ENCODE peak calls at places on chromosomes 2 and 18, in seven cellular contexts. X is foreskin fibroblast, B is brain microvascular endothelial cell, T is thoracic aorta, I is tibial nerve, S is left ventricle myocardium inferior, F is stomach. Z is an unnamed sample.

GRCh38 chr2:113117594-113118262 is 9.7 kb upstream of the IL1RN start:
- DNase-seq in X (peak; percentile 83), B (peak; percentile 78), T (no peak), I (no peak), S (no peak), F (peak; percentile 94), Z (no peak)

GRCh38 chr2:16247371-16248177 is 307.2 kb downstream of the MYCN start:
- DNase-seq in X (no peak), B (no peak), T (no peak), I (no peak), S (no peak), F (no peak), Z (no peak)

GRCh38 chr2:230225486-230225885 is at the start of gene SP140:
- DNase-seq in X (no peak), B (no peak), T (no peak), I (peak; percentile 36), S (peak; percentile 31), F (peak; percentile 48), Z (peak; percentile 92)

GRCh38 chr2:134718956-134719814 is at the start of gene TMEM163:
- DNase-seq in X (no peak), B (no peak), T (no peak), I (no peak), S (no peak), F (peak; percentile 52), Z (no peak)

GRCh38 chr18:36688020-36688965 is 140.5 kb downstream of the TPGS2 start:
- DNase-seq in X (peak; percentile 53), B (peak; percentile 66), T (peak; percentile 19), I (peak; percentile 89), S (no peak), F (peak; percentile 65), Z (peak; percentile 73)

GRCh38 chr2:106193491-106193976 is 567 bp downstream of the UXS1 start:
- DNase-seq in X (no peak), B (no peak), T (no peak), I (no peak), S (peak; percentile 25), F (peak; percentile 51), Z (peak; percentile 54)

GRCh38 chr18:49597556-49597955 is 35.7 kb downstream of the LIPG start:
- DNase-seq in X (no peak), B (no peak), T (no peak), I (no peak), S (no peak), F (no peak), Z (no peak)

GRCh38 chr18:21680148-21680547 is 24.4 kb downstream of the ABHD3 start:
- DNase-seq in X (no peak), B (no peak), T (no peak), I (no peak), S (no peak), F (no peak), Z (no peak)

DNA sequence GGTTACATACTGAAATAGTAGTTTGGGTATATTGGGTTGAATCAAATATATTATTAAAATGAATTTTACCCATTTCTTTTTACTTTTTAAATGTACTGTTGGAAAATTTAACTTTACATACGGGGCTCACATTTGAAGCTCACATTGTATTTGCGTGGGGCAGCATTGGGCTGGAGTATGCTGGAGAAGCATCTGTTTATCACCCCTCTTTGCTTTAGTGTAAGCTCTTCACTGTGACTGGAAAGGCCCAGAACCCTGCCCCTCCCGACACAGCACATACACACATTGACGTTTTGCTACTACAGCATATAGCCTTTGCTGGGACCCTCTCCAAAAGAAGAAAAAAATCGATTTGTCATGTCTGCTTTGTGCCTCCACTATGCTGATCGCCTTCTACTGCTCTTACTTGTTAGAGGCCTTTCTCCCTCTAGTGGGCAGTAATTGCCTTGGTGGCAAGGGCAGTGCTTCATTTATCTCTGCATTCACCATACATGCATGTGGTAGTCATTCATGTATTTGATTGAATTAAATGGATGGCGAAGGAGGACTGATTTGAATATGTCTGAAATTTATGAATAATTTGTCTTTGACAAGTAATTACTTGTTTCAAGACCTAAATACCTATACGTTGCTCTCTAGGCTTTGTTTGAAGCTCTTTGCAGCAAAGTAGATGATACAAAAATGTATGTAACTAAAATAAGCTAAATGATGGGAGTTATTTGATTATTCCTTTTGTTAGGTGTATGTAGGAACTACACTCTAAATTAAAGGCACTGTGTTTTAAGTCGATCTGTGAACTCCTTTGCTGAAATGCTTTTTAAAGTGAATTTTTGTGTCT is 37.4 kb downstream of the VAPA start:
- DNase-seq in X (peak; percentile 52), B (peak; percentile 67), T (no peak), I (peak; percentile 27), S (no peak), F (no peak), Z (peak; percentile 63)
- TF ChIP-seq CTCF in X (peak; percentile 76), B (peak; percentile 86), T (peak; percentile 46), I (peak; percentile 58), S (peak; percentile 67), F (peak; percentile 45), Z (peak; percentile 45)

GRCh38 chr2:179460101-179460500 is 195.5 kb upstream of the SESTD1 start:
- DNase-seq in X (no peak), B (peak; percentile 53), T (no peak), I (no peak), S (no peak), F (peak; percentile 33), Z (no peak)
- H3K4me3 ChIP-seq in X (no peak overlapping the region), B (no peak overlapping the region), T (no peak overlapping the region), I (no peak overlapping the region), S (no peak overlapping the region), F (no peak overlapping the region), Z (no peak overlapping the region)

GRCh38 chr2:119354860-119355259 is 11.8 kb downstream of the C2orf76 start:
- DNase-seq in X (no peak), B (no peak), T (no peak), I (no peak), S (no peak), F (no peak), Z (no peak)

GRCh38 chr2:119352357-119352756 is 14.3 kb downstream of the C2orf76 start:
- DNase-seq in X (no peak), B (no peak), T (no peak), I (no peak), S (no peak), F (no peak), Z (peak; percentile 92)

GRCh38 chr2:119349289-119349688 is 17.3 kb downstream of the C2orf76 start:
- DNase-seq in X (no peak), B (no peak), T (no peak), I (no peak), S (no peak), F (no peak), Z (no peak)

DNA sequence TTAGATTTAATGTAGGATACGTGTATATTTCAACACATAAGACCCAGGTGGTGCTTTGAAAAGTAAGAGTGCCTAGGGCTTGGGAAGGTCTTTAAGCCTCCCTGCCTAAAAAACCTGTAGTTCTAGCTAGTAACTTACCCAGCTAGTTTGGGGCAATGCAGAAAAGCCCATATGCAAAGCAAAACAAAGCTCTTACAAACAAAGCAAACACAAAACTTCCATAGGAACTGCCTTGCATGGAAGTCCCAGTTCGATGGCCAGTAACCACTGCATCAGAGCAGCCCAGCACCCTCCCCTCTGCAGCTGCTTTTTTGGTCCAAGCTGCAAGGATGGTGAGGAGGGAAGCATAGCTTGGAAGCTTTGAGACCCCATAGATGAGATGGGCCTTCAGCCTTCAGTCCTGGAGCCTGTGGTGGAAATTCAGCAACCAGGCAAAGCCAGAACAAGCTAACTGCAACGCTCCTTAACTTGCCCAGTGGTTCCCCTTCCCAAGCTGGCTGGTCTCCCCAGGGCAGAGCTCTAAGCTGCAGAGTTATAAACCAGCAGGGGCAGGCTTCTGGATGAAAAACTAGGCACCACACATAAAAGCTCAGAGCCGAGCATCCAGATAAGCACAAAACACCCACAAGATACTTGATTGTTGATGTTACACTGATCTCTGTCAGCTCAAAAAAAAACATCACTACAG is 16.2 kb downstream of the C2orf76 start:
- DNase-seq in X (no peak), B (no peak), T (no peak), I (no peak), S (no peak), F (no peak), Z (no peak)
- TF ChIP-seq CTCF in X (no peak), B (peak; percentile 18), T (no peak), I (no peak), S (peak; percentile 32), F (no peak), Z (no peak)

GRCh38 chr2:176066645-176067586 is 16.8 kb downstream of the EVX2 start:
- DNase-seq in X (no peak), B (no peak), T (no peak), I (no peak), S (no peak), F (no peak), Z (no peak)
- H3K4me3 ChIP-seq in X (no peak overlapping the region), B (no peak overlapping the region), T (peak overlapping the region; percentile 59), I (no peak overlapping the region), S (peak overlapping the region; percentile 51), F (peak overlapping the region; percentile 16), Z (no peak overlapping the region)

GRCh38 chr2:14960686-14961324 is 328.3 kb downstream of the LRATD1 start:
- DNase-seq in X (no peak), B (no peak), T (no peak), I (no peak), S (no peak), F (no peak), Z (no peak)
- TF ChIP-seq CTCF in X (no peak), B (no peak), T (no peak), I (no peak), S (no peak), F (no peak), Z (no peak)

GRCh38 chr18:76620326-76620813 is 125.3 kb upstream of the ZNF516 start:
- DNase-seq in X (peak; percentile 76), B (peak; percentile 64), T (no peak), I (peak; percentile 76), S (peak; percentile 64), F (peak; percentile 63), Z (peak; percentile 76)

GRCh38 chr18:76618721-76619120 is 123.7 kb upstream of the ZNF516 start:
- DNase-seq in X (no peak), B (no peak), T (no peak), I (no peak), S (no peak), F (no peak), Z (no peak)

GRCh38 chr18:76619342-76620315 is 124.6 kb upstream of the ZNF516 start:
- DNase-seq in X (peak; percentile 71), B (peak; percentile 15), T (peak; percentile 28), I (peak; percentile 63), S (peak; percentile 64), F (peak; percentile 81), Z (no peak)

GRCh38 chr18:76621184-76621583 is 126.1 kb upstream of the ZNF516 start:
- DNase-seq in X (no peak), B (no peak), T (no peak), I (no peak), S (no peak), F (no peak), Z (no peak)

DNA sequence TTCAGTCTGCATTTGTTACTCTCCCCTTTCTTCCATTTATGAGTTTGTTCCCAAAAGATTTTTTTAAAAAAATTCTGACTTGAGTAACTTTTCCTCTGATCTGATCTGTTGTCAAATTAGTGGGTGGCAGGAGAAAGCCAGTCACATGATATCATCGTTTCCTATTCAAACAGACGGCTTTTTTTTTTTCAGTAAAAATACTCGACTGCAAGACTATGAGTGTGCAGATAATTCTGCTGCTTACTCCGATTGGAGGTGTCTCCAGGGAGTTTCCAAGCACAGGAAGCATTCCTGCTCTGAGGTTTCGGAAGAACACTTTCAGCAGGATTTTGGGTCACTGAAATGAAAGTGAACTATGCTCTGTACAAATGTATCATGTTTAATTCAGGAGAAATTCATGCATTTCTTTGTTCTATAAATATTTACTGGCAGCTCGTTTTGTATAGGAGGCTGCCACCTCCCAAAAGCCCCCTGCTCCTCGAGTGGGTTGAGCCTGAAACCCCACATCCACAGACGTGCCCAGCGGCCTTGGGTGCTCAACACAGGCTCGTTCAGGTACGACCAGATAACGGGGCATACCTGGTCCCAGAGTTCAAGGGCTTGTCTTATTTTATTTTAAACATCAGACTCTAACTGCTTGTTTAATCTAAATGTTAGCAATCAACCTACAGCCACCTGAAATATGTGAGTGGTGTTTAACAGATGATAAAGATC is 126.9 kb upstream of the ZNF516 start:
- DNase-seq in X (peak; percentile 25), B (peak; percentile 32), T (no peak), I (no peak), S (no peak), F (no peak), Z (no peak)
- H3K4me3 ChIP-seq in X (no peak overlapping the region), B (peak overlapping the region; percentile 22), T (peak overlapping the region; percentile 69), I (peak overlapping the region; percentile 5), S (no peak overlapping the region), F (peak overlapping the region; percentile 7), Z (no peak overlapping the region)

Z was measured in GM12865.